ENCODE peak calls at places on chromosomes 2 and 18, in four cellular contexts. H is GM10248; E is neural crest cell; J is stimulated activated CD4-positive, alpha-beta T cell treated with anti-CD3 and anti-CD28 coated beads, Interleukin-1b, Interleukin-23, amount 100 ng/mL, for 4 hours. T is an unnamed sample.

GRCh38 chr2:6914829-6915228 is 2.4 kb upstream of the RNF144A start:
- DNase-seq in H (no peak), E (no peak), J (peak), T (no peak)

GRCh38 chr18:42486296-42486695 is 531.3 kb downstream of the PIK3C3 start:
- DNase-seq in H (no peak), E (no peak), J (no peak), T (no peak)

GRCh38 chr2:26768759-26769500 is 4.8 kb downstream of the SLC35F6 start:
- DNase-seq in H (no peak), E (no peak), J (no peak), T (no peak)

GRCh38 chr2:214005337-214005736 is 405.5 kb upstream of the VWC2L start:
- DNase-seq in H (no peak), E (no peak), J (no peak), T (no peak)

GRCh38 chr18:33665187-33665586 is 87.2 kb downstream of the ASXL3 start:
- DNase-seq in H (no peak), E (no peak), J (no peak), T (no peak)

GRCh38 chr18:79260510-79260909 is 135.2 kb upstream of the NFATC1 start:
- DNase-seq in H (no peak), E (no peak), J (no peak), T (no peak)

GRCh38 chr18:67133669-67134068 is 382.9 kb downstream of the DSEL start:
- DNase-seq in H (no peak), E (no peak), J (no peak), T (no peak)

GRCh38 chr18:26458526-26459232 is 89.7 kb downstream of the KCTD1 start:
- DNase-seq in H (peak), E (no peak), J (no peak), T (no peak)

GRCh38 chr2:235300368-235301201 is 193.3 kb upstream of the AGAP1 start:
- DNase-seq in H (no peak), E (no peak), J (no peak), T (no peak)

GRCh38 chr2:229205704-229206103 is 65.4 kb downstream of the PID1 start:
- DNase-seq in H (no peak), E (no peak), J (no peak), T (no peak)

GRCh38 chr2:7358865-7359264 is 441.7 kb downstream of the RNF144A start:
- DNase-seq in H (no peak), E (no peak), J (no peak), T (no peak)